ENCODE peak calls at places on chromosomes 4 and X, in eight cellular contexts. One of them, this sample, is unnamed. For H3K4me1, the result is how much of the 10 kb centered on the place peaks cover.

GRCh38 chr4:173410106-173410505 is 11.2 kb upstream of the SCRG1 start:
- DNase-seq in gastrocnemius medialis: no peak
- DNase-seq in psoas muscle: no peak
- DNase-seq in neuronal stem cell: no peak
- DNase-seq in ovary: no peak
- DNase-seq in OCI-LY7: no peak
- DNase-seq in A549: no peak
- DNase-seq in IMR-90: no peak
- DNase-seq in this sample: no peak

GRCh38 chr4:128525387-128525786 is 237.8 kb upstream of the PGRMC2 start:
- DNase-seq in psoas muscle: no peak
- DNase-seq in neuronal stem cell: no peak
- DNase-seq in ovary: no peak
- DNase-seq in OCI-LY7: no peak
- DNase-seq in gastrocnemius medialis: no peak
- DNase-seq in IMR-90: peak
- DNase-seq in A549: no peak
- DNase-seq in this sample: no peak

GRCh38 chrX:38694394-38694793 is 106.9 kb upstream of the MID1IP1 start:
- DNase-seq in IMR-90: no peak
- DNase-seq in A549: no peak
- DNase-seq in OCI-LY7: no peak
- DNase-seq in psoas muscle: no peak
- DNase-seq in gastrocnemius medialis: no peak
- DNase-seq in ovary: no peak
- DNase-seq in neuronal stem cell: no peak
- DNase-seq in this sample: no peak

GRCh38 chr4:137545461-137545861 is 13.2 kb upstream of the PCDH18 start:
- DNase-seq in neuronal stem cell: no peak
- DNase-seq in gastrocnemius medialis: peak
- DNase-seq in ovary: no peak
- DNase-seq in psoas muscle: no peak
- DNase-seq in A549: peak
- DNase-seq in OCI-LY7: no peak
- DNase-seq in IMR-90: peak
- DNase-seq in this sample: peak

GRCh38 chr4:142566780-142567179 is 279.3 kb downstream of the INPP4B start:
- DNase-seq in OCI-LY7: no peak
- DNase-seq in ovary: no peak
- DNase-seq in A549: no peak
- DNase-seq in psoas muscle: no peak
- DNase-seq in gastrocnemius medialis: no peak
- DNase-seq in neuronal stem cell: no peak
- DNase-seq in IMR-90: no peak
- DNase-seq in this sample: no peak

GRCh38 chrX:22300130-22300529 is 27.4 kb downstream of the CBLL2 start:
- DNase-seq in A549: peak
- DNase-seq in ovary: no peak
- DNase-seq in neuronal stem cell: no peak
- DNase-seq in gastrocnemius medialis: peak
- DNase-seq in psoas muscle: peak
- DNase-seq in IMR-90: peak
- DNase-seq in OCI-LY7: no peak
- DNase-seq in this sample: peak

GRCh38 chr4:14967982-14968381 is 34.3 kb upstream of the CPEB2 start:
- DNase-seq in ovary: no peak
- DNase-seq in psoas muscle: no peak
- DNase-seq in neuronal stem cell: no peak
- DNase-seq in IMR-90: no peak
- DNase-seq in OCI-LY7: no peak
- DNase-seq in gastrocnemius medialis: no peak
- DNase-seq in A549: no peak
- DNase-seq in this sample: no peak

GRCh38 chrX:41499195-41499594 is 52.1 kb downstream of the NYX start:
- DNase-seq in ovary: no peak
- DNase-seq in neuronal stem cell: no peak
- DNase-seq in OCI-LY7: no peak
- DNase-seq in psoas muscle: no peak
- DNase-seq in gastrocnemius medialis: no peak
- DNase-seq in IMR-90: no peak
- DNase-seq in A549: no peak
- DNase-seq in this sample: no peak

GRCh38 chrX:149074429-149074828 is 430.7 kb downstream of the IDS start:
- DNase-seq in gastrocnemius medialis: peak
- DNase-seq in OCI-LY7: peak
- DNase-seq in ovary: no peak
- DNase-seq in neuronal stem cell: no peak
- DNase-seq in psoas muscle: peak
- DNase-seq in IMR-90: no peak
- DNase-seq in A549: no peak
- DNase-seq in this sample: peak

GRCh38 chrX:97310373-97310772 is 426.7 kb downstream of the RPA4 start:
- DNase-seq in psoas muscle: no peak
- DNase-seq in neuronal stem cell: peak
- DNase-seq in A549: peak
- DNase-seq in ovary: no peak
- DNase-seq in OCI-LY7: no peak
- DNase-seq in gastrocnemius medialis: no peak
- DNase-seq in IMR-90: peak
- DNase-seq in this sample: peak

GRCh38 chr4:3772632-3773031 is 6.4 kb downstream of the ADRA2C start:
- DNase-seq in OCI-LY7: no peak
- DNase-seq in ovary: no peak
- DNase-seq in gastrocnemius medialis: no peak
- DNase-seq in psoas muscle: no peak
- DNase-seq in neuronal stem cell: no peak
- DNase-seq in IMR-90: no peak
- DNase-seq in A549: no peak
- DNase-seq in this sample: no peak

GRCh38 chrX:2898861-2899512 is 30.2 kb downstream of the ARSD start:
- DNase-seq in ovary: no peak
- DNase-seq in IMR-90: no peak
- DNase-seq in psoas muscle: no peak
- DNase-seq in OCI-LY7: no peak
- DNase-seq in gastrocnemius medialis: no peak
- DNase-seq in neuronal stem cell: no peak
- DNase-seq in A549: no peak
- DNase-seq in this sample: no peak

GRCh38 chrX:110004210-110004609 is 1.3 kb downstream of the TMEM164 start:
- DNase-seq in OCI-LY7: no peak
- DNase-seq in neuronal stem cell: no peak
- DNase-seq in psoas muscle: peak
- DNase-seq in IMR-90: no peak
- DNase-seq in gastrocnemius medialis: peak
- DNase-seq in A549: peak
- DNase-seq in ovary: no peak
- DNase-seq in this sample: no peak

GRCh38 chrX:91434351-91435168 is at the start of gene PABPC5:
- DNase-seq in IMR-90: peak
- DNase-seq in A549: peak
- DNase-seq in neuronal stem cell: peak
- DNase-seq in gastrocnemius medialis: peak
- DNase-seq in OCI-LY7: no peak
- DNase-seq in psoas muscle: peak
- DNase-seq in ovary: peak
- DNase-seq in this sample: peak

GRCh38 chrX:109925656-109926055 is 77.3 kb upstream of the TMEM164 start:
- DNase-seq in gastrocnemius medialis: no peak
- DNase-seq in psoas muscle: no peak
- DNase-seq in OCI-LY7: no peak
- DNase-seq in IMR-90: no peak
- DNase-seq in A549: no peak
- DNase-seq in neuronal stem cell: no peak
- DNase-seq in ovary: no peak
- DNase-seq in this sample: no peak

GRCh38 chrX:125340508-125340907 is 20.8 kb downstream of the TEX13C start:
- DNase-seq in OCI-LY7: no peak
- DNase-seq in ovary: no peak
- DNase-seq in psoas muscle: no peak
- DNase-seq in neuronal stem cell: no peak
- DNase-seq in A549: no peak
- DNase-seq in gastrocnemius medialis: no peak
- DNase-seq in IMR-90: no peak
- DNase-seq in this sample: no peak

GRCh38 chrX:17376381-17377046 is 1.5 kb downstream of the NHS start:
- DNase-seq in IMR-90: no peak
- DNase-seq in neuronal stem cell: peak
- DNase-seq in OCI-LY7: no peak
- DNase-seq in gastrocnemius medialis: no peak
- DNase-seq in ovary: no peak
- DNase-seq in A549: peak
- DNase-seq in psoas muscle: peak
- DNase-seq in this sample: no peak

GRCh38 chr4:32147446-32148064 is 1427.4 kb downstream of the PCDH7 start:
- DNase-seq in IMR-90: no peak
- DNase-seq in ovary: no peak
- DNase-seq in neuronal stem cell: no peak
- DNase-seq in A549: no peak
- DNase-seq in gastrocnemius medialis: no peak
- DNase-seq in OCI-LY7: no peak
- DNase-seq in psoas muscle: no peak
- DNase-seq in this sample: no peak

GRCh38 chrX:149962859-149963757 is 24.8 kb upstream of the EOLA2 start:
- DNase-seq in A549: peak
- DNase-seq in neuronal stem cell: peak
- DNase-seq in IMR-90: peak
- DNase-seq in OCI-LY7: peak
- DNase-seq in psoas muscle: peak
- DNase-seq in gastrocnemius medialis: peak
- DNase-seq in ovary: peak
- DNase-seq in this sample: peak

GRCh38 chr4:76982638-76983579 is 33.4 kb downstream of the SEPTIN11 start:
- DNase-seq in A549: no peak
- DNase-seq in gastrocnemius medialis: no peak
- DNase-seq in IMR-90: peak
- DNase-seq in psoas muscle: no peak
- DNase-seq in ovary: no peak
- DNase-seq in OCI-LY7: no peak
- DNase-seq in neuronal stem cell: no peak
- DNase-seq in this sample: no peak
- H3K4me1 ChIP-seq in A549: under half
- H3K4me1 ChIP-seq in gastrocnemius medialis: under half
- H3K4me1 ChIP-seq in IMR-90: under half
- H3K4me1 ChIP-seq in psoas muscle: under half
- H3K4me1 ChIP-seq in ovary: under half
- H3K4me1 ChIP-seq in OCI-LY7: under half
- H3K4me1 ChIP-seq in neuronal stem cell: under half
- H3K4me1 ChIP-seq in this sample: under half

GRCh38 chr4:7647211-7647931 is 212.6 kb upstream of the PSAPL1 start:
- DNase-seq in OCI-LY7: no peak
- DNase-seq in neuronal stem cell: no peak
- DNase-seq in gastrocnemius medialis: no peak
- DNase-seq in ovary: no peak
- DNase-seq in psoas muscle: no peak
- DNase-seq in A549: no peak
- DNase-seq in IMR-90: no peak
- DNase-seq in this sample: no peak

GRCh38 chr4:7645956-7646355 is 211.2 kb upstream of the PSAPL1 start:
- DNase-seq in A549: no peak
- DNase-seq in neuronal stem cell: no peak
- DNase-seq in gastrocnemius medialis: no peak
- DNase-seq in IMR-90: no peak
- DNase-seq in ovary: no peak
- DNase-seq in OCI-LY7: no peak
- DNase-seq in psoas muscle: no peak
- DNase-seq in this sample: no peak

GRCh38 chr4:7647932-7648812 is 213.4 kb upstream of the PSAPL1 start:
- DNase-seq in neuronal stem cell: no peak
- DNase-seq in A549: peak
- DNase-seq in IMR-90: peak
- DNase-seq in OCI-LY7: no peak
- DNase-seq in psoas muscle: no peak
- DNase-seq in ovary: no peak
- DNase-seq in gastrocnemius medialis: peak
- DNase-seq in this sample: no peak

GRCh38 chr4:7645158-7645557 is 210.4 kb upstream of the PSAPL1 start:
- DNase-seq in ovary: no peak
- DNase-seq in gastrocnemius medialis: no peak
- DNase-seq in A549: no peak
- DNase-seq in IMR-90: no peak
- DNase-seq in OCI-LY7: no peak
- DNase-seq in neuronal stem cell: no peak
- DNase-seq in psoas muscle: no peak
- DNase-seq in this sample: no peak

GRCh38 chr4:7646384-7647061 is 211.8 kb upstream of the PSAPL1 start:
- DNase-seq in ovary: no peak
- DNase-seq in gastrocnemius medialis: no peak
- DNase-seq in A549: no peak
- DNase-seq in OCI-LY7: no peak
- DNase-seq in neuronal stem cell: no peak
- DNase-seq in psoas muscle: no peak
- DNase-seq in IMR-90: peak
- DNase-seq in this sample: no peak
- H3K4me1 ChIP-seq in ovary: under half
- H3K4me1 ChIP-seq in gastrocnemius medialis: under half
- H3K4me1 ChIP-seq in A549: under half
- H3K4me1 ChIP-seq in OCI-LY7: under half
- H3K4me1 ChIP-seq in neuronal stem cell: under half
- H3K4me1 ChIP-seq in psoas muscle: under half
- H3K4me1 ChIP-seq in IMR-90: under half
- H3K4me1 ChIP-seq in this sample: under half

DNA sequence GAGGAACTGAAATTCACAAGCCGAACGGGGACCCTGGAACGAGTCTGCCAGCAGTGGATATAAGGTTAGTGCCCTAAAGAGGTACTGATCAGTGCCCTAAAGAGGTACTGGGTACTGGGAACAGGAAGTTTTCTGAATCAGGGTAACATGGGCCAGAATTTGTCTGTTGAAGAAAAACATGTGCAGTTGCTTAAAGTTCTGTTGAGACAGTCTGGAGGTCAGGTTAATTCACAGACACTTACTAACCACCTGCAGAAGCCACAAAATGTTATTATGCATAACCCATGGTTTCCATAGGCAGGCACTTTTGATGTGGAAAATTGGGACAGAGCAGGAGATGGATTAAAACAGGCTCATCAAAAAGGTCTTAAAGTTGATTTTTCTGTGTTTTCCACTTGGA is 17.9 kb downstream of the SPIN2B start:
- DNase-seq in ovary: no peak
- DNase-seq in OCI-LY7: no peak
- DNase-seq in gastrocnemius medialis: no peak
- DNase-seq in A549: no peak
- DNase-seq in psoas muscle: no peak
- DNase-seq in neuronal stem cell: no peak
- DNase-seq in IMR-90: no peak
- DNase-seq in this sample: no peak
- H3K4me1 ChIP-seq in ovary: under half
- H3K4me1 ChIP-seq in OCI-LY7: under half
- H3K4me1 ChIP-seq in gastrocnemius medialis: under half
- H3K4me1 ChIP-seq in A549: under half
- H3K4me1 ChIP-seq in psoas muscle: under half
- H3K4me1 ChIP-seq in neuronal stem cell: under half
- H3K4me1 ChIP-seq in IMR-90: under half
- H3K4me1 ChIP-seq in this sample: under half

DNA sequence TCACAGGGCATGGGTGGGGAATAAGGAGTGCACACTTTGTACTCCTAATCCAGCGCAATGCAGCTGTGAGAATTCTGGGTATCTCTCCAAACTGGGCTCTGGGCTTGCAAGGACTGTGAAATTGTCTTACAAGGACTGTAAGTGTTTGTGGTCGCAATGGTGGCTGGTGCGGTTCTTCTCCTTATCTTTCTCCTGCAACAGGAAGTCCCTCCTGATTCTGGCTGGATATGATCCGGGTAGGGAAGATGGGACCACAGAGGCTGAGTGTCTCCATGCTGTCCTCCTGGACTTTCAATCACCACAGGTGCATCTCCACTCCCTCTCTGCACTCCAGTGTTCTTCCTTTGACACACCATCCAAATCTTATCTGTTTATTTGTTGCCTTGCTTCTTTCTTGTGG is 55.7 kb upstream of the GYPE start:
- DNase-seq in psoas muscle: no peak
- DNase-seq in IMR-90: no peak
- DNase-seq in A549: no peak
- DNase-seq in neuronal stem cell: no peak
- DNase-seq in ovary: no peak
- DNase-seq in OCI-LY7: no peak
- DNase-seq in gastrocnemius medialis: no peak
- DNase-seq in this sample: no peak
- H3K4me1 ChIP-seq in psoas muscle: under half
- H3K4me1 ChIP-seq in IMR-90: under half
- H3K4me1 ChIP-seq in A549: under half
- H3K4me1 ChIP-seq in neuronal stem cell: under half
- H3K4me1 ChIP-seq in ovary: under half
- H3K4me1 ChIP-seq in OCI-LY7: under half
- H3K4me1 ChIP-seq in gastrocnemius medialis: under half
- H3K4me1 ChIP-seq in this sample: under half

This sample was measured in cardiac muscle cell.